ENCODE peak calls at places on chromosomes 2 and 18, in six cellular contexts. One of them, this sample, is unnamed. For H3K4me1, the result is how much of the 10 kb centered on the place peaks cover.

GRCh38 chr2:50674876-50675275 is 357.1 kb downstream of the NRXN1 start:
- DNase-seq in sigmoid colon: no peak
- DNase-seq in HCT116: no peak
- DNase-seq in DND-41: no peak
- DNase-seq in tibial artery: no peak
- DNase-seq in fibroblast of lung: no peak
- DNase-seq in this sample: no peak

GRCh38 chr2:45274190-45274926 is 265.1 kb upstream of the SIX2 start:
- DNase-seq in sigmoid colon: peak
- DNase-seq in HCT116: no peak
- DNase-seq in DND-41: no peak
- DNase-seq in tibial artery: no peak
- DNase-seq in fibroblast of lung: no peak
- DNase-seq in this sample: no peak

GRCh38 chr2:26542194-26542455 is 64.2 kb upstream of the OTOF start:
- DNase-seq in sigmoid colon: peak
- DNase-seq in HCT116: no peak
- DNase-seq in DND-41: no peak
- DNase-seq in tibial artery: peak
- DNase-seq in fibroblast of lung: no peak
- DNase-seq in this sample: no peak

GRCh38 chr2:10124538-10125045 is 2.1 kb downstream of the RRM2 start:
- DNase-seq in sigmoid colon: peak
- DNase-seq in HCT116: no peak
- DNase-seq in DND-41: peak
- DNase-seq in tibial artery: peak
- DNase-seq in fibroblast of lung: peak
- DNase-seq in this sample: peak

GRCh38 chr2:171227066-171227782 is 66.5 kb upstream of the TLK1 start:
- DNase-seq in sigmoid colon: no peak
- DNase-seq in HCT116: no peak
- DNase-seq in DND-41: no peak
- DNase-seq in tibial artery: no peak
- DNase-seq in fibroblast of lung: peak
- DNase-seq in this sample: no peak

GRCh38 chr2:11996618-11997017 is 250.2 kb downstream of the LPIN1 start:
- DNase-seq in sigmoid colon: no peak
- DNase-seq in HCT116: no peak
- DNase-seq in DND-41: no peak
- DNase-seq in tibial artery: no peak
- DNase-seq in fibroblast of lung: peak
- DNase-seq in this sample: no peak

GRCh38 chr2:205692095-205692494 is 9.8 kb downstream of the NRP2 start:
- DNase-seq in sigmoid colon: no peak
- DNase-seq in HCT116: no peak
- DNase-seq in DND-41: no peak
- DNase-seq in tibial artery: no peak
- DNase-seq in fibroblast of lung: peak
- DNase-seq in this sample: no peak

GRCh38 chr2:191738667-191739066 is 60.7 kb downstream of the NABP1 start:
- DNase-seq in sigmoid colon: no peak
- DNase-seq in HCT116: no peak
- DNase-seq in DND-41: no peak
- DNase-seq in tibial artery: no peak
- DNase-seq in fibroblast of lung: no peak
- DNase-seq in this sample: no peak

GRCh38 chr18:24022141-24022540 is 7.6 kb downstream of the TTC39C start:
- DNase-seq in sigmoid colon: no peak
- DNase-seq in HCT116: no peak
- DNase-seq in DND-41: peak
- DNase-seq in tibial artery: no peak
- DNase-seq in fibroblast of lung: peak
- DNase-seq in this sample: no peak

GRCh38 chr18:10477863-10478260 is 23.4 kb downstream of the APCDD1 start:
- DNase-seq in sigmoid colon: no peak
- DNase-seq in HCT116: no peak
- DNase-seq in DND-41: no peak
- DNase-seq in tibial artery: no peak
- DNase-seq in fibroblast of lung: no peak
- DNase-seq in this sample: no peak

GRCh38 chr18:10481831-10482230 is 27.4 kb downstream of the APCDD1 start:
- DNase-seq in sigmoid colon: no peak
- DNase-seq in HCT116: no peak
- DNase-seq in DND-41: no peak
- DNase-seq in tibial artery: no peak
- DNase-seq in fibroblast of lung: no peak
- DNase-seq in this sample: no peak

GRCh38 chr18:10485475-10485874 is 31.0 kb downstream of the APCDD1 start:
- DNase-seq in sigmoid colon: no peak
- DNase-seq in HCT116: no peak
- DNase-seq in DND-41: no peak
- DNase-seq in tibial artery: no peak
- DNase-seq in fibroblast of lung: no peak
- DNase-seq in this sample: no peak

GRCh38 chr18:10482985-10483949 is 28.8 kb downstream of the APCDD1 start:
- DNase-seq in sigmoid colon: no peak
- DNase-seq in HCT116: no peak
- DNase-seq in DND-41: peak
- DNase-seq in tibial artery: no peak
- DNase-seq in fibroblast of lung: no peak
- DNase-seq in this sample: no peak

DNA sequence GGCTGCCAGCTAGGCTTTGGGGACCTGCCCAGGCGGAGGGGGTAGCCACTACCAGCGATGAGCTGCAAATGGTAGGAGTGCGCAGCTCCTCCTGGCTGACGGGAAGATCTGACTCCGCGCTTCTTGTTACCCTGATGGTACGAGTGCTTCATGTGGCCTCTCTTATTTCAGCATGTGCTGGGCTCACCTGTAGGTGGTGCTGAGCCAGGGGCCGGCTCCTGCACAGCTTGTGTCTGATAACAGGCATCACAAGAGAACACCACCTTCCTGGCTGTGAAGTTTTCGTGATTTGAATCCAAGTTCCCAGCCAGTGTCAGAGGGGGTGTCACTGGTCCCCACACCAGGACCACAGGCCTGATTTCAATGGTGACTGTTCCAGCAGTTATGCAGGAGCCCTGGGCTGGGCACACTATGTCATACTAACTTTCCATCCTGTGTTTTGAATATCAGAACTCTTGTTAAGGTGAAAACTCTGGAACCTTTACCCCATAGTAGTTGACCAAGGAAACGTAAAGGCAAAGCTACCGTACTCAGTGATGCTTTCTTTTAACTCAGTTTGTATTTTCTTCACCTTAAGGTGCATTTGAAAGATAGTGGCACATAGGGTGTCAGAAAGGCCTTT is 28.0 kb downstream of the APCDD1 start:
- DNase-seq in sigmoid colon: no peak
- DNase-seq in HCT116: no peak
- DNase-seq in DND-41: no peak
- DNase-seq in tibial artery: no peak
- DNase-seq in fibroblast of lung: no peak
- DNase-seq in this sample: no peak
- H3K4me1 ChIP-seq in sigmoid colon: under half
- H3K4me1 ChIP-seq in HCT116: under half
- H3K4me1 ChIP-seq in DND-41: under half
- H3K4me1 ChIP-seq in tibial artery: under half
- H3K4me1 ChIP-seq in fibroblast of lung: under half
- H3K4me1 ChIP-seq in this sample: under half

GRCh38 chr2:237883951-237884392 is 24.5 kb downstream of the RAMP1 start:
- DNase-seq in sigmoid colon: peak
- DNase-seq in HCT116: no peak
- DNase-seq in DND-41: no peak
- DNase-seq in tibial artery: peak
- DNase-seq in fibroblast of lung: no peak
- DNase-seq in this sample: no peak

GRCh38 chr2:237886702-237887481 is 27.5 kb downstream of the RAMP1 start:
- DNase-seq in sigmoid colon: peak
- DNase-seq in HCT116: no peak
- DNase-seq in DND-41: no peak
- DNase-seq in tibial artery: peak
- DNase-seq in fibroblast of lung: peak
- DNase-seq in this sample: no peak

GRCh38 chr2:237884681-237885080 is 25.3 kb downstream of the RAMP1 start:
- DNase-seq in sigmoid colon: peak
- DNase-seq in HCT116: no peak
- DNase-seq in DND-41: no peak
- DNase-seq in tibial artery: peak
- DNase-seq in fibroblast of lung: no peak
- DNase-seq in this sample: no peak

GRCh38 chr2:237885171-237885930 is 25.9 kb downstream of the RAMP1 start:
- DNase-seq in sigmoid colon: peak
- DNase-seq in HCT116: no peak
- DNase-seq in DND-41: no peak
- DNase-seq in tibial artery: peak
- DNase-seq in fibroblast of lung: no peak
- DNase-seq in this sample: no peak

GRCh38 chr2:237885931-237886701 is 26.7 kb downstream of the RAMP1 start:
- DNase-seq in sigmoid colon: peak
- DNase-seq in HCT116: no peak
- DNase-seq in DND-41: no peak
- DNase-seq in tibial artery: peak
- DNase-seq in fibroblast of lung: peak
- DNase-seq in this sample: no peak
- H3K4me3 ChIP-seq in sigmoid colon: no peak
- H3K4me3 ChIP-seq in HCT116: no peak
- H3K4me3 ChIP-seq in DND-41: no peak
- H3K4me3 ChIP-seq in tibial artery: no peak
- H3K4me3 ChIP-seq in fibroblast of lung: no peak
- H3K4me3 ChIP-seq in this sample: no peak

GRCh38 chr2:152436148-152436547 is 101.2 kb downstream of the FMNL2 start:
- DNase-seq in sigmoid colon: no peak
- DNase-seq in HCT116: no peak
- DNase-seq in DND-41: no peak
- DNase-seq in tibial artery: no peak
- DNase-seq in fibroblast of lung: no peak
- DNase-seq in this sample: no peak
- H3K4me1 ChIP-seq in sigmoid colon: under half
- H3K4me1 ChIP-seq in HCT116: under half
- H3K4me1 ChIP-seq in DND-41: under half
- H3K4me1 ChIP-seq in tibial artery: under half
- H3K4me1 ChIP-seq in fibroblast of lung: under half
- H3K4me1 ChIP-seq in this sample: under half

GRCh38 chr2:174039551-174040416 is 74.6 kb upstream of the SP3 start:
- DNase-seq in sigmoid colon: peak
- DNase-seq in HCT116: peak
- DNase-seq in DND-41: peak
- DNase-seq in tibial artery: peak
- DNase-seq in fibroblast of lung: peak
- DNase-seq in this sample: peak
- H3K4me3 ChIP-seq in sigmoid colon: no peak
- H3K4me3 ChIP-seq in HCT116: peak
- H3K4me3 ChIP-seq in DND-41: no peak
- H3K4me3 ChIP-seq in tibial artery: no peak
- H3K4me3 ChIP-seq in fibroblast of lung: no peak
- H3K4me3 ChIP-seq in this sample: peak

GRCh38 chr2:239532305-239532649 is 131.5 kb upstream of the HDAC4 start:
- DNase-seq in sigmoid colon: no peak
- DNase-seq in HCT116: no peak
- DNase-seq in DND-41: no peak
- DNase-seq in tibial artery: no peak
- DNase-seq in fibroblast of lung: no peak
- DNase-seq in this sample: no peak

GRCh38 chr2:239535413-239535790 is 134.6 kb upstream of the HDAC4 start:
- DNase-seq in sigmoid colon: peak
- DNase-seq in HCT116: no peak
- DNase-seq in DND-41: no peak
- DNase-seq in tibial artery: no peak
- DNase-seq in fibroblast of lung: no peak
- DNase-seq in this sample: no peak

GRCh38 chr2:239532859-239533258 is 132.0 kb upstream of the HDAC4 start:
- DNase-seq in sigmoid colon: peak
- DNase-seq in HCT116: no peak
- DNase-seq in DND-41: peak
- DNase-seq in tibial artery: no peak
- DNase-seq in fibroblast of lung: no peak
- DNase-seq in this sample: no peak

GRCh38 chr2:239534581-239535412 is 134.0 kb upstream of the HDAC4 start:
- DNase-seq in sigmoid colon: peak
- DNase-seq in HCT116: no peak
- DNase-seq in DND-41: peak
- DNase-seq in tibial artery: no peak
- DNase-seq in fibroblast of lung: no peak
- DNase-seq in this sample: no peak

DNA sequence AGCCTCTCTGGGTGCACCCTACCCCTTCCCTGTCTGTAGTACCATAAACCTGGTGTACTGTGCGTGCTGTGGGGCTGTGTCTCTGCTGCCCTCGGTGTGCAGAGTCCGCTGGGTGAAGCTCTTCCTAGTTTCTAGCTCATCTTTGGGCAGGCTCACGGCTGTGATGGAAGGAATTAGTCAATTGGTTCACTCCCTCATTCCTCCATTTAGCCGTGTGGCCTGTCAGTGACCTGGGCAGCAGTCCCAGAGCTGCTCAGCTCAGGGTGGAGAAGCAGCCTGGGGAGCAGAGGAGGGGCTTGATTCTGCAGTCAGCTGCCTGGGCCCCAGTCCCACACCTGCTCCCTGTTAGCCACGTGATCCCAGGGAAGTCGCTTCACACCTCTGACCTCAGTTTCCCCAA is 133.1 kb upstream of the HDAC4 start:
- DNase-seq in sigmoid colon: no peak
- DNase-seq in HCT116: no peak
- DNase-seq in DND-41: no peak
- DNase-seq in tibial artery: no peak
- DNase-seq in fibroblast of lung: peak
- DNase-seq in this sample: no peak
- H3K4me1 ChIP-seq in sigmoid colon: under half
- H3K4me1 ChIP-seq in HCT116: under half
- H3K4me1 ChIP-seq in DND-41: under half
- H3K4me1 ChIP-seq in tibial artery: under half
- H3K4me1 ChIP-seq in fibroblast of lung: under half
- H3K4me1 ChIP-seq in this sample: under half